ENCODE peak calls at places on chromosomes 3 and 15, in four cellular contexts. T, B, A and V are unnamed samples.
A peak's percentile ranks its signal among the peaks of the same experiment; 100 is the strongest.

GRCh38 chr3:185688808-185689207 is 102.7 kb downstream of the SENP2 start:
- DNase-seq in A (peak; percentile 86), B (peak; percentile 99), T (peak; percentile 25), V (peak; percentile 97)

GRCh38 chr3:46463868-46464241 is 850 bp downstream of the LTF start:
- DNase-seq in B (no peak), T (no peak), A (no peak), V (no peak)

GRCh38 chr3:138396752-138397410 is 37.5 kb upstream of the ESYT3 start:
- DNase-seq in A (no peak), T (no peak), B (no peak), V (no peak)

GRCh38 chr3:126893651-126894050 is 89.3 kb upstream of the PLXNA1 start:
- DNase-seq in T (no peak), B (no peak), A (no peak), V (no peak)

GRCh38 chr15:70569139-70569717 is 194.1 kb downstream of the UACA start:
- DNase-seq in B (peak; percentile 42), T (no peak), A (peak; percentile 66), V (peak; percentile 83)

GRCh38 chr15:30859091-30859874 is 44.4 kb upstream of the FAN1 start:
- DNase-seq in T (peak; percentile 8), B (peak; percentile 65), A (peak; percentile 55), V (peak; percentile 78)

GRCh38 chr15:80531388-80532184 is 127.4 kb downstream of the ARNT2 start:
- DNase-seq in A (peak; percentile 46), B (no peak), T (no peak), V (no peak)

GRCh38 chr15:74901612-74902063 is 5.0 kb downstream of the FAM219B start:
- DNase-seq in T (peak; percentile 59), A (peak; percentile 85), B (peak; percentile 51), V (peak; percentile 30)

GRCh38 chr3:65828706-65829105 is 210.0 kb downstream of the MAGI1 start:
- DNase-seq in A (no peak), B (peak; percentile 57), T (no peak), V (no peak)

GRCh38 chr3:126485131-126485530 is 9.4 kb upstream of the ZXDC start:
- DNase-seq in A (no peak), T (no peak), B (no peak), V (no peak)

GRCh38 chr15:79140846-79141570 is 50.4 kb upstream of the RASGRF1 start:
- DNase-seq in A (no peak), T (no peak), B (no peak), V (no peak)

GRCh38 chr3:88150371-88150770 is 612 bp downstream of the C3orf38 start:
- DNase-seq in B (no peak), T (no peak), A (peak; percentile 5), V (no peak)

GRCh38 chr3:12507871-12508281 is 23.6 kb downstream of the TSEN2 start:
- DNase-seq in B (peak; percentile 37), A (peak; percentile 60), T (no peak), V (peak; percentile 36)

GRCh38 chr3:188303286-188303799 is 149.4 kb downstream of the LPP start:
- DNase-seq in A (no peak), B (no peak), T (no peak), V (no peak)